ENCODE peak calls at places on chromosomes 6 and 20, in nine cellular contexts. R is heart left ventricle, V is Panc1, X is astrocyte of the spinal cord, Q is fibroblast of pulmonary artery, M is mammary epithelial cell, J is Calu3, E is endothelial cell, G is dorsolateral prefrontal cortex. T is an unnamed sample.

GRCh38 chr20:47141941-47142781 is 214.3 kb downstream of the ZMYND8 start:
- DNase-seq in Q (peak; percentile 72), J (peak; percentile 31), R (no peak), M (peak; percentile 11), X (no peak), V (no peak), E (no peak), G (no peak), T (no peak)

GRCh38 chr20:13037727-13038126 is 29.0 kb downstream of the SPTLC3 start:
- DNase-seq in R (no peak), V (no peak), Q (no peak), M (peak; percentile 23), J (no peak), G (no peak), E (no peak), X (no peak), T (no peak)

GRCh38 chr6:158518196-158519127 is 41.4 kb upstream of the TMEM181 start:
- DNase-seq in V (peak; percentile 76), R (no peak), Q (peak; percentile 86), X (peak; percentile 75), J (peak; percentile 63), E (peak; percentile 50), M (peak; percentile 79), G (peak; percentile 55), T (no peak)

GRCh38 chr6:44976677-44977405 is 351.3 kb upstream of the RUNX2 start:
- DNase-seq in R (no peak), M (peak; percentile 63), G (no peak), V (no peak), Q (peak; percentile 9), J (no peak), E (no peak), X (peak; percentile 42), T (no peak)

GRCh38 chr6:157381631-157382621 is 936 bp downstream of the ZDHHC14 start:
- DNase-seq in M (peak; percentile 41), V (no peak), E (peak; percentile 58), J (peak; percentile 56), Q (peak; percentile 56), X (peak; percentile 49), G (peak; percentile 57), R (peak; percentile 70), T (no peak)

GRCh38 chr6:73586416-73586974 is 65.7 kb upstream of the EEF1A1 start:
- DNase-seq in J (no peak), E (no peak), X (no peak), M (no peak), R (no peak), V (no peak), G (no peak), Q (peak; percentile 56), T (no peak)

GRCh38 chr6:165345700-165346099 is 36.3 kb upstream of the C6orf118 start:
- DNase-seq in M (no peak), J (no peak), R (no peak), E (no peak), G (no peak), Q (no peak), X (no peak), V (no peak), T (no peak)

GRCh38 chr20:10662661-10663458 is 10.9 kb downstream of the JAG1 start:
- DNase-seq in M (no peak), Q (no peak), G (no peak), E (no peak), R (no peak), V (no peak), J (no peak), X (no peak), T (no peak)

GRCh38 chr6:90413396-90413795 is 116.8 kb upstream of the BACH2 start:
- DNase-seq in X (no peak), V (no peak), R (no peak), Q (no peak), G (no peak), J (no peak), M (no peak), E (no peak), T (no peak)

GRCh38 chr6:150667977-150668716 is 68.5 kb downstream of the PLEKHG1 start:
- DNase-seq in G (peak; percentile 49), X (peak; percentile 90), J (peak; percentile 86), Q (peak; percentile 93), V (no peak), M (peak; percentile 93), R (peak; percentile 90), E (peak; percentile 51), T (no peak)

GRCh38 chr20:62054451-62054953 is 11.2 kb downstream of the TAF4 start:
- DNase-seq in J (no peak), X (no peak), M (no peak), R (peak; percentile 12), V (no peak), G (no peak), E (no peak), Q (no peak), T (peak; percentile 66)

GRCh38 chr20:1830240-1830639 is 65.0 kb upstream of the SIRPA start:
- DNase-seq in R (peak; percentile 86), G (peak; percentile 87), X (peak; percentile 93), J (peak; percentile 44), Q (peak; percentile 93), V (no peak), E (no peak), M (peak; percentile 99), T (no peak)

GRCh38 chr6:149840345-149841075 is 23.6 kb downstream of the LRP11 start:
- DNase-seq in M (peak; percentile 70), E (peak; percentile 50), V (peak; percentile 62), X (peak; percentile 67), J (peak; percentile 79), G (peak; percentile 40), Q (peak; percentile 68), R (peak; percentile 82), T (no peak)

GRCh38 chr6:87088076-87088475 is 6.8 kb downstream of the CGA start:
- DNase-seq in X (no peak), Q (no peak), M (no peak), E (no peak), V (no peak), J (no peak), G (no peak), R (no peak), T (no peak)

GRCh38 chr6:36386495-36387439 is 702 bp downstream of the ETV7 start:
- DNase-seq in R (no peak), G (no peak), X (peak; percentile 65), Q (peak; percentile 70), V (peak; percentile 7), M (peak; percentile 68), J (peak; percentile 37), E (peak; percentile 25), T (no peak)

GRCh38 chr6:36389353-36389752 is 1.9 kb upstream of the ETV7 start:
- DNase-seq in J (no peak), M (no peak), Q (no peak), G (no peak), E (no peak), V (no peak), R (no peak), X (no peak), T (no peak)

GRCh38 chr6:36387440-36388303 is at the start of gene ETV7:
- DNase-seq in E (peak; percentile 26), X (no peak), Q (peak; percentile 21), M (peak; percentile 35), V (no peak), R (peak; percentile 29), G (peak; percentile 20), J (peak; percentile 44), T (no peak)

DNA sequence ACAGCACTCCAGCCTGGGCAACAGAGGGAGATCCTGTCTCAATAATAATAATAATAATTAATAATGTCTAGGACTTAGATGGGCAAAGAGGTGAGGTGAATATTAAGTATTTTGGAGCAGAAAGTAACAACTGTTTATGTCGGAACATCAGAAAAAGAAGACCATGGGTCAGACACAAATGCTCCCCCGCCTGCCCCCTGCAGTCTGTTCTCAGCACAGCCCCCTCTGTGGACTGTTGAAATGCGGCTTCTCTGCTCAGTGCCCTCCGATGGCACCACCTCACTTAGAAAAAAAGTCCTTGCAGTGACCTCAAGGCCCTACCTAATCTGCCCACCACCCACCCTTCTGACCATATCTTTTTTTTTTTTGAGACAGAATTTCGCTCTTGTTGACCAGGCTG is 5.2 kb upstream of the ETV7 start:
- DNase-seq in G (no peak), Q (no peak), R (no peak), V (no peak), X (no peak), E (no peak), M (no peak), J (no peak), T (no peak)
- TF ChIP-seq CTCF in G (no peak), Q (no peak), R (no peak), V (no peak), X (no peak), E (no peak), M (no peak), J (no peak), T (peak; percentile 7)

GRCh38 chr6:30447237-30447636 is 42.1 kb upstream of the HLA-E start:
- DNase-seq in E (peak; percentile 75), M (no peak), V (no peak), R (no peak), J (peak; percentile 52), G (no peak), Q (no peak), X (peak; percentile 10), T (no peak)
- TF ChIP-seq CTCF in E (peak; percentile 66), M (peak; percentile 20), V (peak; percentile 35), R (no peak), J (peak; percentile 52), G (no peak), Q (peak; percentile 37), X (peak; percentile 47), T (peak; percentile 55)

GRCh38 chr6:56978530-56978929 is 23.6 kb downstream of the BEND6 start:
- DNase-seq in G (no peak), R (no peak), J (no peak), E (no peak), M (no peak), Q (no peak), X (no peak), V (no peak), T (no peak)

GRCh38 chr6:56977192-56977591 is 22.3 kb downstream of the BEND6 start:
- DNase-seq in M (no peak), V (no peak), J (no peak), Q (no peak), G (no peak), X (no peak), R (no peak), E (no peak), T (no peak)
- TF ChIP-seq CTCF in M (no peak), V (no peak), J (no peak), Q (no peak), G (no peak), X (no peak), R (no peak), E (no peak), T (no peak)

GRCh38 chr20:39778431-39778830 is 816.3 kb downstream of the DHX35 start:
- DNase-seq in M (no peak), E (no peak), R (no peak), X (no peak), V (no peak), Q (no peak), J (no peak), G (no peak), T (no peak)

GRCh38 chr20:39775110-39775509 is 813.0 kb downstream of the DHX35 start:
- DNase-seq in V (no peak), J (no peak), Q (peak; percentile 46), E (no peak), M (peak; percentile 41), X (peak; percentile 94), G (no peak), R (peak; percentile 52), T (no peak)

GRCh38 chr20:39777610-39778009 is 815.5 kb downstream of the DHX35 start:
- DNase-seq in Q (no peak), R (no peak), V (no peak), X (no peak), E (no peak), G (no peak), M (no peak), J (no peak), T (no peak)

GRCh38 chr20:39773380-39774000 is 811.3 kb downstream of the DHX35 start:
- DNase-seq in V (no peak), R (no peak), X (peak; percentile 49), Q (no peak), E (no peak), J (no peak), M (no peak), G (no peak), T (no peak)

GRCh38 chr20:39778847-39779641 is 816.9 kb downstream of the DHX35 start:
- DNase-seq in V (no peak), G (no peak), E (no peak), R (no peak), X (peak; percentile 52), M (no peak), Q (no peak), J (no peak), T (no peak)
- TF ChIP-seq CTCF in V (no peak), G (no peak), E (no peak), R (no peak), X (peak; percentile 51), M (no peak), Q (no peak), J (no peak), T (peak; percentile 69)